ENCODE peak calls at places on chromosomes 3 and 15, in six cellular contexts. Z is heart left ventricle, D is IMR-90, L is tibial nerve, C is adrenal gland, S is K562. B is an unnamed sample.

GRCh38 chr3:169390310-169390731 is 273.2 kb downstream of the MECOM start:
- DNase-seq in D (no peak), C (no peak), L (no peak), Z (no peak), S (no peak), B (no peak)

GRCh38 chr3:16890605-16891333 is 6.0 kb downstream of the PLCL2 start:
- DNase-seq in S (no peak), D (peak; percentile 23), C (no peak), Z (no peak), L (no peak), B (no peak)

GRCh38 chr3:16441306-16441898 is 72.1 kb downstream of the RFTN1 start:
- DNase-seq in S (no peak), Z (no peak), C (no peak), L (no peak), D (peak; percentile 68), B (no peak)

GRCh38 chr15:68733666-68734065 is 87.0 kb downstream of the ANP32A start:
- DNase-seq in Z (no peak), S (no peak), L (no peak), D (no peak), C (no peak), B (no peak)

GRCh38 chr3:107067421-107067820 is 309.8 kb upstream of the CCDC54 start:
- DNase-seq in Z (no peak), D (no peak), L (no peak), S (no peak), C (no peak), B (no peak)

GRCh38 chr3:125220681-125221429 is 8.3 kb upstream of the SLC12A8 start:
- DNase-seq in S (no peak), L (no peak), Z (no peak), D (peak; percentile 31), C (no peak), B (no peak)

GRCh38 chr15:96306321-96306720 is 24.2 kb upstream of the NR2F2 start:
- DNase-seq in L (no peak), D (no peak), S (no peak), C (no peak), Z (no peak), B (no peak)

GRCh38 chr15:55237219-55238130 is 40.7 kb upstream of the RSL24D1 start:
- DNase-seq in D (no peak), L (no peak), S (peak; percentile 87), C (no peak), Z (no peak), B (no peak)

GRCh38 chr3:69189487-69189886 is 67.1 kb upstream of the LMOD3 start:
- DNase-seq in Z (no peak), C (no peak), S (no peak), L (no peak), D (no peak), B (no peak)

GRCh38 chr3:165895919-165896318 is 58.7 kb upstream of the BCHE start:
- DNase-seq in D (no peak), L (no peak), C (no peak), Z (no peak), S (peak; percentile 55), B (no peak)

GRCh38 chr15:31340591-31340990 is 14.0 kb downstream of the KLF13 start:
- DNase-seq in L (no peak), D (no peak), Z (no peak), S (no peak), C (no peak), B (no peak)

GRCh38 chr3:150327678-150328667 is 80.1 kb upstream of the TSC22D2 start:
- DNase-seq in S (no peak), D (no peak), C (no peak), L (no peak), Z (no peak), B (no peak)

GRCh38 chr15:38879909-38880471 is 315.4 kb upstream of the RASGRP1 start:
- DNase-seq in D (peak; percentile 55), C (no peak), L (peak; percentile 52), S (no peak), Z (no peak), B (peak; percentile 79)

GRCh38 chr15:68536331-68537095 is 42.3 kb upstream of the CORO2B start:
- DNase-seq in C (no peak), D (peak; percentile 98), S (no peak), Z (no peak), L (no peak), B (no peak)

GRCh38 chr3:142022381-142022780 is 127.0 kb downstream of the TFDP2 start:
- DNase-seq in D (no peak), Z (no peak), L (no peak), S (peak; percentile 89), C (no peak), B (no peak)

GRCh38 chr3:169477790-169478189 is 185.7 kb downstream of the MECOM start:
- DNase-seq in C (no peak), S (no peak), D (no peak), L (no peak), Z (no peak), B (no peak)

GRCh38 chr3:86990734-86991481 is at the start of gene VGLL3:
- DNase-seq in D (peak; percentile 87), S (no peak), Z (peak; percentile 50), C (peak; percentile 33), L (peak; percentile 70), B (peak; percentile 85)
- TF ChIP-seq POLR2A in D (peak; percentile 92), S (no peak), Z (no peak), C (no peak), L (peak; percentile 90), B (peak; percentile 35)

DNA sequence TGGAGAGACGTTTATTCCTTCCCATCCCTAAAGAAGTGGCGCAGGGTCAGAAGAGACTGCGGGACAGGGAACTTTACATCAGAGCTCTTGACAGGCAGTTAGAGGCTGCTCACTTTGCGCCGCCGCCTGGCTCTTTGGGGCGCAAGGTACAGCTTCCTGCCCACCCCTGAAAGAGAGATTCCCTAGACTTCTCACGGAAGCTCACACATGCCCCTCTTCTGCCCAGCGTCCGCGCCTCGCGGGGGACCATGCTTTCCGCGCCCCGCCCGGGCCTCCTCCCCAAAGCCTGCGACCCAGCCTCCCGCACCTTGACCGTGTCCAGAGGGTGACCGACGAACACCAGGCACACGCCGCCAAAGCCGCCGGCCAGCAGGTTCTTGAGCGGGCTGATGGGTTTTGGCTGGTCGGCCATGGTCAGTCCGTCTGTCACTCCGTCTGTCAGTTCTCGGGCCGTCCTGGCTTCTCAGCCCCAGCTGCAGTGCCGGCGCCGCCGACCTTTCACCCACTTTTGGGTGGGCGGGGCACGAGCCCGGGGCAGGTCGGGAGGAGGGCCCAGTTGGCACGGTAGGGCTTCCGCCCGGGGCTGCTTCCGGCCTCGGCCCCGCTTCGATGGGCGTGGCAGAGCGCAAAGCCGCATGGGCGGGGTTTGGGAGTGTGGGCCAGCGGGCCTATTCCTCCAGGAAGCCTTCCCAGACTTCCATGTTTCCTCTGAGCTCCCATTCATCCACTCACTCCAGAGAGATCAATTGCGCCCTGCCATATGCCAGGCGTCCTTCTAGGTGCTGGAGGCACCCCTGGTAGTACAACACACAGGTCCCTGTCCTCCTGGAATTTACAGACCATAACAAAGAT is at the start of gene SLC25A20:
- DNase-seq in C (peak; percentile 93), L (peak; percentile 76), D (peak; percentile 78), S (peak; percentile 91), Z (peak; percentile 91), B (peak; percentile 93)
- TF ChIP-seq POLR2A in C (peak; percentile 28), L (peak; percentile 55), D (no peak), S (peak; percentile 56), Z (no peak), B (no peak)

DNA sequence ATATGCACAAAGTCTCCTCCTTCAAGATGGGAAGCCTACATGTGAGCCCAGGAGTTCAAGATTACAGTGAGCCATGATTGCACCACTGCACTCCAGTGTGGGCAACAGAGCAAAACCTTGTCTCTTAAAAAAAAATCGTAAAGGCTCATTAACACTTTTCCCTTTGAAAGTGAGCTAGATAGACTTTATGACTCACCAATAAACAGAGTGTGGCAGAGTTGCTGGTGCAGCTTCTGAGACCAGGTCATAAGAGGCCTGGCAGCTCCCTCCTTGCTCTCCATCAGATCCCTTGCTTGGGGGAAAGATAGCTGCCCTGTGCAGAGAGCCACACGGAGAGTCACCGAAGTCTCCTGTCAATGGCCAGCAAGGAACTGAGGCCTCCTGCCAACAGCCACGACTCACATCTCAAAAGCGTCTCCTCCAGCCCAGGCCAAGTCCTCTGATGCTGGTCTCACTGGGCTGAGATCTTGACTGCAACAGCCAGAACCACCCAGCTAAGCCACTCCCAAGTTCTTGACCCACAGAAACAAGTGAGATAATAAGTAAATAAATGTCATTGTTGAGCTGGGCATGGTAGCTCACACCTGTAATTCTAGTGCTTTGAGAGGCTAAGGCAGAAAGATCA is 8.7 kb upstream of the GP9 start:
- DNase-seq in Z (no peak), C (no peak), S (no peak), D (no peak), L (no peak), B (no peak)
- TF ChIP-seq POLR2A in Z (no peak), C (no peak), S (no peak), D (no peak), L (no peak), B (no peak)

GRCh38 chr15:42056934-42057743 is 36.3 kb upstream of the PLA2G4E start:
- DNase-seq in S (peak; percentile 67), Z (peak; percentile 75), D (peak; percentile 62), C (peak; percentile 63), L (no peak), B (no peak)
- TF ChIP-seq POLR2A in S (no peak), Z (no peak), D (no peak), C (no peak), L (no peak), B (no peak)

DNA sequence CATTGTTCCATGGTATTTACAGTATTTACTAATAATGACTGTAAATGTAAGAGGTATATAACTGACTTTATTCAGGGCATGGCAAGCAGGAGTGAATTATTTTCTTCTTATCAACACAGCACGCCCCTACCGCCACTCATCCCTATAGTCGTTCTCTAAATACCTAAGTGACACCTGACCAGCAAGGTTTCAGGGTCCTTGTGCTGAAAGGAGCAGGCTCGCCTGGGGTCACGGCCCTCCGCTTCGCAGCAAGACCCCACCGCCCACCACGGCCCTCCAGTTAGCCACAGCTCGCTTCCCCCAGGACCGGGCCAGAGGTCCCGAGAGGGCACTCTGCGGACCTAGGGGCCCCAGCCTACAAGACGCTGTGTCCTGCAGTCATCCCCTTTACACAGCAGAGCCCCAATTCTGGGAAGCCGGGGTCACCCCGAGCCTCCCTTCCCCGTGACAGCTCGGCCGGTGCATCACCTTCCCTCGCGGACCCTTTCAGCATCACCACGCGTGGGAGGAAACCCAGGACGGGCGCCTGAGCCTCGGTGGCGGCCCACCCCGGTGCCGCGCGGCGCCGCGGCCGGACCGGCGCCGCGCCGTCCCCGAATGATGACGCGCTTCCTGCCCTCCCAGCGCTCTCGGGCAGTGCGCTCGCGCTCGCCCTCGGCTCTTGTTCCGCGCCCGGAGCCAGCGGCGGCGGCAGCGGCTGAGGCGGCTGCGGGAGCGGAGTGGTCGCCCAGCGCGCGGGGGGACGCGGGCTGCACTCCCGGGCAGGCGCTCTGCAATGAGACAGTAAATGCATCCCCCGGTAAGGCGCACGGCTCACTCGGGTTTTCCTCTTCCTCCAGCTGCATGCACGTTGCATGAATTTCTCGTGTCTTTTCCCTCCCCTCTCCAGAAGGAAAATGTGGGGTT is 225.1 kb upstream of the C2CD4B start:
- DNase-seq in D (peak; percentile 77), Z (peak; percentile 78), S (peak; percentile 87), C (peak; percentile 70), L (peak; percentile 20), B (peak; percentile 69)
- TF ChIP-seq POLR2A in D (peak; percentile 92), Z (peak; percentile 62), S (peak; percentile 85), C (peak; percentile 85), L (peak; percentile 88), B (peak; percentile 76)

B was measured in suprapubic skin.